ENCODE peak calls at places on chromosomes 5 and 9, in six cellular contexts. D is Jurkat, Clone E6-1; K is stimulated activated CD4-positive, alpha-beta T cell treated with anti-CD3 and anti-CD28 coated beads, Interleukin-15, amount 100 ng/mL, for 1 hour; Q is mucosa of descending colon; R is stomach; F is AG08395. S is an unnamed sample.

GRCh38 chr5:91379602-91380490 is 3.3 kb downstream of the ARRDC3 start:
- DNase-seq in R (peak), K (peak), Q (peak), D (peak), F (peak), S (peak)

GRCh38 chr5:73104326-73104725 is 16.0 kb upstream of the TMEM171 start:
- DNase-seq in K (no peak), R (no peak), F (no peak), Q (no peak), D (no peak), S (no peak)

GRCh38 chr5:133930061-133930823 is 38.2 kb downstream of the C5orf15 start:
- DNase-seq in D (no peak), R (no peak), K (peak), F (peak), Q (peak), S (peak)

GRCh38 chr9:92607773-92608172 is 62.2 kb downstream of the IPPK start:
- DNase-seq in D (no peak), R (no peak), F (peak), K (no peak), Q (no peak), S (no peak)

GRCh38 chr9:73370053-73370452 is 218.4 kb downstream of the ANXA1 start:
- DNase-seq in R (no peak), F (no peak), Q (no peak), K (no peak), D (no peak), S (no peak)

GRCh38 chr5:59107692-59108091 is 524.8 kb downstream of the RAB3C start:
- DNase-seq in D (no peak), K (no peak), F (no peak), R (peak), Q (no peak), S (no peak)

GRCh38 chr5:112514062-112514561 is 95.0 kb upstream of the EPB41L4A start:
- DNase-seq in K (no peak), R (no peak), F (no peak), D (no peak), Q (no peak), S (no peak)

GRCh38 chr9:91207889-91208651 is 153.6 kb downstream of the AUH start:
- DNase-seq in K (no peak), Q (no peak), F (no peak), D (peak), R (no peak), S (no peak)

GRCh38 chr5:65010841-65011240 is 242.1 kb downstream of the CWC27 start:
- DNase-seq in Q (peak), R (no peak), D (no peak), K (no peak), F (no peak), S (peak)

GRCh38 chr5:126354012-126354856 is 69.0 kb upstream of the GRAMD2B start:
- DNase-seq in K (no peak), F (peak), R (no peak), Q (no peak), D (peak), S (no peak)

GRCh38 chr9:14313951-14314423 is at the start of gene NFIB:
- DNase-seq in K (no peak), Q (peak), F (no peak), R (peak), D (no peak), S (peak)